ENCODE peak calls at places on chromosome 10, in six cellular contexts. S is brain microvascular endothelial cell, T is right atrium auricular region, K is tibial artery, W is psoas muscle, Q is fibroblast of lung. O is an unnamed sample.

GRCh38 chr10:79981673-79982485 is 33.0 kb upstream of the SFTPD start:
- DNase-seq in W (peak), S (no peak), K (peak), Q (peak), T (no peak), O (peak)

GRCh38 chr10:5291501-5292195 is 73.1 kb upstream of the UCN3 start:
- DNase-seq in W (peak), T (peak), Q (peak), K (peak), S (peak), O (peak)

GRCh38 chr10:96448021-96448457 is 65.7 kb downstream of the TLL2 start:
- DNase-seq in T (no peak), W (peak), S (no peak), K (no peak), Q (no peak), O (no peak)

GRCh38 chr10:122257041-122257440 is 14.1 kb upstream of the BTBD16 start:
- DNase-seq in S (no peak), Q (no peak), T (no peak), K (no peak), W (no peak), O (peak)

GRCh38 chr10:12381536-12382156 is 32.3 kb downstream of the CAMK1D start:
- DNase-seq in W (no peak), S (no peak), T (no peak), Q (no peak), K (no peak), O (no peak)

GRCh38 chr10:132855889-132856288 is 69.9 kb upstream of the NKX6-2 start:
- DNase-seq in S (no peak), K (no peak), T (no peak), W (no peak), Q (no peak), O (no peak)

GRCh38 chr10:88754272-88754671 is 5.5 kb upstream of the LIPN start:
- DNase-seq in K (no peak), S (peak), W (no peak), Q (peak), T (no peak), O (peak)

GRCh38 chr10:52747680-52748079 is 24.9 kb downstream of the MBL2 start:
- DNase-seq in W (no peak), S (no peak), K (no peak), Q (no peak), T (no peak), O (no peak)

GRCh38 chr10:18504161-18504560 is 147.2 kb downstream of the NSUN6 start:
- DNase-seq in K (no peak), S (no peak), Q (no peak), W (no peak), T (no peak), O (no peak)

GRCh38 chr10:118722694-118723093 is 32.1 kb downstream of the CACUL1 start:
- DNase-seq in S (no peak), Q (no peak), T (no peak), W (no peak), K (no peak), O (no peak)

GRCh38 chr10:31961264-31961663 is 32.6 kb upstream of the ARHGAP12 start:
- DNase-seq in Q (no peak), T (no peak), S (no peak), K (no peak), W (no peak), O (no peak)

GRCh38 chr10:11902646-11903045 is 79.5 kb downstream of the PROSER2 start:
- DNase-seq in S (no peak), K (no peak), Q (no peak), W (no peak), T (no peak), O (no peak)

GRCh38 chr10:124559372-124560132 is 97.9 kb downstream of the LHPP start:
- DNase-seq in T (no peak), W (peak), S (no peak), K (no peak), Q (no peak), O (no peak)

GRCh38 chr10:17430647-17431355 is 23.6 kb downstream of the ST8SIA6 start:
- DNase-seq in K (peak), Q (peak), T (peak), S (peak), W (peak), O (peak)

GRCh38 chr10:51685768-51686167 is 13.6 kb downstream of the CSTF2T start:
- DNase-seq in W (no peak), S (no peak), K (no peak), Q (peak), T (no peak), O (peak)

GRCh38 chr10:12121673-12122072 is 7.8 kb upstream of the SEC61A2 start:
- DNase-seq in W (no peak), T (no peak), S (no peak), Q (no peak), K (no peak), O (no peak)

GRCh38 chr10:76961841-76962240 is 675.8 kb downstream of the KCNMA1 start:
- DNase-seq in S (no peak), K (no peak), W (no peak), T (no peak), Q (no peak), O (no peak)

GRCh38 chr10:120048358-120048757 is 155.8 kb downstream of the SEC23IP start:
- DNase-seq in W (no peak), K (no peak), S (no peak), Q (no peak), T (no peak), O (no peak)

GRCh38 chr10:4781955-4782354 is 44.1 kb upstream of the AKR1E2 start:
- DNase-seq in Q (no peak), K (no peak), T (no peak), S (no peak), W (no peak), O (no peak)

GRCh38 chr10:117860135-117860534 is 186.6 kb downstream of the RAB11FIP2 start:
- DNase-seq in S (no peak), T (no peak), W (no peak), K (no peak), Q (no peak), O (no peak)

GRCh38 chr10:68271104-68271882 is 39.4 kb upstream of the ATOH7 start:
- DNase-seq in W (no peak), T (no peak), K (no peak), Q (no peak), S (peak), O (peak)

GRCh38 chr10:9825491-9826018 is 1192.1 kb upstream of the CELF2 start:
- DNase-seq in K (no peak), W (no peak), S (peak), Q (no peak), T (no peak), O (no peak)

GRCh38 chr10:111373696-111374095 is 296.9 kb downstream of the ADRA2A start:
- DNase-seq in Q (no peak), K (no peak), S (no peak), W (no peak), T (no peak), O (no peak)

GRCh38 chr10:58511765-58512469 is 755 bp upstream of the BICC1 start:
- DNase-seq in Q (no peak), S (no peak), T (peak), K (peak), W (peak), O (peak)

GRCh38 chr10:22633106-22633505 is 81.3 kb downstream of the PIP4K2A start:
- DNase-seq in K (no peak), W (no peak), Q (no peak), S (no peak), T (no peak), O (no peak)

GRCh38 chr10:78896169-78896931 is 172.4 kb upstream of the ZMIZ1 start:
- DNase-seq in K (no peak), W (no peak), Q (no peak), S (no peak), T (no peak), O (no peak)

GRCh38 chr10:103540722-103541121 is 47.2 kb downstream of the NEURL1 start:
- DNase-seq in Q (no peak), W (no peak), S (no peak), K (no peak), T (no peak), O (peak)

GRCh38 chr10:71494980-71495381 is 98.3 kb downstream of the CDH23 start:
- DNase-seq in Q (no peak), K (no peak), S (no peak), T (no peak), W (no peak), O (no peak)

GRCh38 chr10:84534168-84534567 is 205.8 kb downstream of the CCSER2 start:
- DNase-seq in W (no peak), S (no peak), Q (no peak), T (no peak), K (no peak), O (no peak)
- TF ChIP-seq CTCF in W (no peak), S (peak), Q (peak), T (peak), K (no peak), O (peak)

DNA sequence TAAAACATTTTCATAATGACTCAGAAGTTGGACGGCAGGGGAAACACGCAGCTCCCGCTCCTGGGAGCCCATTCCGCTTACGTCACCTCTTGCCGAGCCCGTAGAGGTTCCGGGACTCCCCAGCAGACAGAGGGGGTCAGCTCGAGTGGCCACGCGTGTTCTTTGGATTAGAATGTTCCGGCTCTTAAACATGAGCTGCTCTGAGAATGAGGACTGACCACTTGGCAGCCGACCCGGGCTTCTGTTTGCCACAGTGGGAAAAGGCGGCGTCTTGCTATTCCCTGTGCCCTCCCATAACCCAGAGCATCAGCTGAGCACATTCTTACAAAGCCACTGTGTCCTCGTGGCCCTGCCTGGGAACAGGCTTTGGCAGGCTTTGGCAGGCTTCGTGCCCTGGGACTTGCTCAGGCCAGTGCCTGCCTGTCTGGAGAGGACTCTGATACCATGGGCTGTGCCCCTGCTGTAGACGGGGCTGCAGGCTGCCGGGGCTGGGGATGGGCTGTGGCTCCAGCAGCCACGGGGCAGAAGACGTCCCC is 40.1 kb downstream of the PFKP start:
- DNase-seq in K (peak), Q (peak), W (peak), T (peak), S (peak), O (peak)
- H3K4me3 ChIP-seq in K (no peak), Q (no peak), W (peak), T (no peak), S (no peak), O (peak)

DNA sequence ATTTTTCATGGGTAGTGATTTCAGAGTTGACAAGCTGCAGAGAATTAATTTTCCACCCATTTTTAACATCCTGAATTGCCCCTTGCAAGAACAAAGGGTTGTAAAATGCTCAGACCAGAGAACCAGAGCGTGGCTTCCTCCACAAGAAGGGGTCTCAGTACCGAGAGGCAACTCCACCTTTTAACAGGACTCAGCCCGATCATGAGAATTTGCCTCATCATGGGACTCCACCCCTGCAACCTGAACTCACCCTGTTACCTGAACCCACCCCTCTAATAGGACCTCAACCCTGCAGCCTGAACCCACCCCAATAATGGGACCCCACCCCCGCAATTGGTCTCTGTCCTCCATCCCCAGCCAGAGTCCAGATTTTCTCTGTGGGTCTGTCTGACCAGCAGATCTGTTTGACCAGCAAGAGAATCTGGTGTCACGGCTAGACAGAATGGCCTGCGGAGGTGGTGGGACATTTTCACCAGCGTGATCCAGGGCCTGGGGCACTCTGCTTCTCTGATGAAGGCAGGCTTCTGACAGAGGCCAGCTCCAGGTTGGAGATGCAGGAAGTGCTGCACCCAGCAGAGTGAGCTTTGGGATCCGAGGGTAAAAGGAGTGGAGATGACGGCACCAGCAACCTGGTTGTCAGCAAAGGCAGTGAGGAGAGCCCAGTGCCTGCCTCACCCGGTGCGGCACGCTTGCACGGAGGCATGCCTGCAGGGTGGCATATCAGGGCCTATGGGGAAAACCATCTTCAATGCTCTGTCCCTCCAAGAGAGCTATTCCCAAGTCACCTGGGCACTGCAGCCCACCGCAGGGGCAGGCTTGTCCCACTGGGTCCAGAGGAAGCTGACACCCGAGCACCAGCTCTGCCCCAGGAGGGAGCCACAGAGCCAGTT is 136.6 kb downstream of the TCERG1L start:
- DNase-seq in W (no peak), S (no peak), T (no peak), K (no peak), Q (no peak), O (no peak)
- TF ChIP-seq CTCF in W (no peak), S (no peak), T (no peak), K (no peak), Q (no peak), O (no peak)

DNA sequence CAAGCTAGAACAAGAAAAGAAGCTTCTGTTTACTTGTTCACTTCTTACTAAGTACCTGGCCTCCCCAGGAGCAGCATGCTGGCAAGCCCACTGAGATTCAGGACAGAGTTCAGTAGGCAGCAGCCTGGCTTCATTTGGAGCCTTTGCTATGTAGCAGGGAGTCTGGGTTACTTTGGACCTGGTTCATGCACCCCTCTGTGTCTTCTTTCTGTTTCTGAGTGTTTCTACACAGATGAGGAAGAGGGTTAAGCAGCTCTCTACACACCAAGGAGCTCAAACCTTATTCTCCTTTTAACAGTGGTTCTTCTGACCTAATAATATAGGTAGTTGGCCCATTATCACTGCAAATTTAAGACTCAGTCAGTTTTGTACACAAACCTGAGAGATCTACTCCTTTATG is 152.9 kb downstream of the ARID5B start:
- DNase-seq in Q (no peak), T (no peak), W (no peak), K (no peak), S (no peak), O (no peak)
- H3K4me3 ChIP-seq in Q (peak), T (peak), W (peak), K (peak), S (no peak), O (peak)